ENCODE peak calls at places on chromosomes 6 and 20, in four cellular contexts. H is kidney, W is cardiac fibroblast, Q is adrenal gland. S is an unnamed sample.

GRCh38 chr6:35691027-35691824 is 2.5 kb upstream of the FKBP5 start:
- DNase-seq in Q (peak), W (peak), H (peak), S (peak)

GRCh38 chr20:8305449-8305978 is 173.4 kb downstream of the PLCB1 start:
- DNase-seq in H (peak), Q (peak), W (peak), S (no peak)

GRCh38 chr6:17501442-17501841 is 98.7 kb upstream of the FAM8A1 start:
- DNase-seq in Q (no peak), H (no peak), W (no peak), S (no peak)

GRCh38 chr6:126268087-126268486 is 71.8 kb upstream of the CENPW start:
- DNase-seq in H (no peak), W (no peak), Q (no peak), S (no peak)

GRCh38 chr6:56775498-56776166 is 132.9 kb upstream of the DST start:
- DNase-seq in Q (no peak), W (no peak), H (no peak), S (no peak)

GRCh38 chr6:34056301-34056700 is 89.6 kb downstream of the GRM4 start:
- DNase-seq in H (peak), Q (peak), W (peak), S (peak)

GRCh38 chr6:25177629-25178028 is 101.5 kb upstream of the CARMIL1 start:
- DNase-seq in W (no peak), Q (no peak), H (no peak), S (no peak)

GRCh38 chr20:33537608-33538007 is 47.7 kb downstream of the CBFA2T2 start:
- DNase-seq in H (no peak), W (no peak), Q (no peak), S (no peak)

GRCh38 chr20:33178726-33179125 is 10.8 kb downstream of the BPIFA2 start:
- DNase-seq in Q (no peak), W (no peak), H (no peak), S (no peak)

GRCh38 chr6:25062070-25062811 is 126.5 kb upstream of the RIPOR2 start:
- DNase-seq in H (no peak), W (peak), Q (no peak), S (peak)

GRCh38 chr6:163507965-163508364 is 93.4 kb downstream of the QKI start:
- DNase-seq in W (no peak), Q (no peak), H (no peak), S (no peak)

GRCh38 chr20:2246081-2246491 is 49.7 kb upstream of the TGM3 start:
- DNase-seq in H (no peak), W (no peak), Q (no peak), S (peak)

GRCh38 chr20:2244523-2244922 is 51.3 kb upstream of the TGM3 start:
- DNase-seq in W (no peak), H (no peak), Q (no peak), S (no peak)

GRCh38 chr20:2242678-2243077 is 53.1 kb upstream of the TGM3 start:
- DNase-seq in H (no peak), Q (no peak), W (no peak), S (no peak)

GRCh38 chr20:2245637-2246036 is 50.2 kb upstream of the TGM3 start:
- DNase-seq in H (no peak), Q (no peak), W (no peak), S (no peak)

DNA sequence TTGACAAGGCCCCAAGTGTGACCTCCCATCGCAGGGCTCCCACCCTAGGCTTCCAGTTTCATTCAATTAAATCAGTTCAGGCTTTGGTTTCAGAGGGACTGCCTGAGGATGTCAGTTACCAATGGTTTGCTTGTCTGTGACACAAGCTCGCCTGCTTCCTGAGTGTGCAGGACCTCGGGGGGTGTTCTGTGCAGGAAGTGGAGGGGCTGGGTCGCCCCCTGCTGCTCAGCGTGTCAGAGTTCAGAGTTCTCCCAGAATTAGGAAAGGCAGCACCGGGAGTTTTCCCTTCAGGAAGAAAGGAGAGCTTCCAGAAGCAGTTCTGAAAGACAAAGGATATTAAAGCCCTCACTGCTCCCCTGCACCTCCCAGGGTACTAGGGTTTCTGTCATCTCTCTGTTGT is 50.8 kb upstream of the TGM3 start:
- DNase-seq in W (no peak), H (no peak), Q (no peak), S (no peak)
- TF ChIP-seq CTCF in W (no peak), H (no peak), Q (no peak), S (no peak)

GRCh38 chr6:167030222-167031072 is 31.2 kb downstream of the CEP43 start:
- DNase-seq in W (no peak), Q (no peak), H (no peak), S (peak)

GRCh38 chr6:167031082-167031709 is 32.0 kb downstream of the CEP43 start:
- DNase-seq in H (no peak), Q (no peak), W (peak), S (peak)

GRCh38 chr6:167027308-167027707 is 28.1 kb downstream of the CEP43 start:
- DNase-seq in Q (no peak), H (no peak), W (no peak), S (no peak)
- TF ChIP-seq CTCF in Q (no peak), H (no peak), W (no peak), S (no peak)

GRCh38 chr6:103534814-103535213 is 1324.9 kb downstream of the HACE1 start:
- DNase-seq in W (no peak), Q (no peak), H (no peak), S (no peak)
- TF ChIP-seq CTCF in W (no peak), Q (no peak), H (no peak), S (no peak)

DNA sequence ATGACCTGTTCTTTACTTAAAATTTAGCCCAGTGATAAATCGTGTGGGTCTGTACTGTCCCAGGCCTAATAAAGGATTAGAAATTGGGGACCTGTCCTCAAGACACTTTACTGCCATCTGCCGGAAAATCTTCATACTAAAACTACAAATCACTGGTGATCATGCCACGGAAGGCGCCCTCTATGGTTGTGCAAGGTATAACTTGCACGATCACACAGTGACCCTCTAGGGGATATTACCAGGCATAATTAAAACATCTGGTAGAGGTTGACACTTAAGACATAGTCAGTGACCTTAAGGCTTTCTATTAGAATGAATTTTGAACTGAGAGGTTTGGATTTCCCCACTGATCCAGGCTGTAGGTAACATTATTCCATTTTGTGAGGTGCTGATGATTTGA is 172.6 kb downstream of the BMP2 start:
- DNase-seq in W (peak), H (no peak), Q (peak), S (no peak)
- TF ChIP-seq CTCF in W (peak), H (no peak), Q (no peak), S (peak)

DNA sequence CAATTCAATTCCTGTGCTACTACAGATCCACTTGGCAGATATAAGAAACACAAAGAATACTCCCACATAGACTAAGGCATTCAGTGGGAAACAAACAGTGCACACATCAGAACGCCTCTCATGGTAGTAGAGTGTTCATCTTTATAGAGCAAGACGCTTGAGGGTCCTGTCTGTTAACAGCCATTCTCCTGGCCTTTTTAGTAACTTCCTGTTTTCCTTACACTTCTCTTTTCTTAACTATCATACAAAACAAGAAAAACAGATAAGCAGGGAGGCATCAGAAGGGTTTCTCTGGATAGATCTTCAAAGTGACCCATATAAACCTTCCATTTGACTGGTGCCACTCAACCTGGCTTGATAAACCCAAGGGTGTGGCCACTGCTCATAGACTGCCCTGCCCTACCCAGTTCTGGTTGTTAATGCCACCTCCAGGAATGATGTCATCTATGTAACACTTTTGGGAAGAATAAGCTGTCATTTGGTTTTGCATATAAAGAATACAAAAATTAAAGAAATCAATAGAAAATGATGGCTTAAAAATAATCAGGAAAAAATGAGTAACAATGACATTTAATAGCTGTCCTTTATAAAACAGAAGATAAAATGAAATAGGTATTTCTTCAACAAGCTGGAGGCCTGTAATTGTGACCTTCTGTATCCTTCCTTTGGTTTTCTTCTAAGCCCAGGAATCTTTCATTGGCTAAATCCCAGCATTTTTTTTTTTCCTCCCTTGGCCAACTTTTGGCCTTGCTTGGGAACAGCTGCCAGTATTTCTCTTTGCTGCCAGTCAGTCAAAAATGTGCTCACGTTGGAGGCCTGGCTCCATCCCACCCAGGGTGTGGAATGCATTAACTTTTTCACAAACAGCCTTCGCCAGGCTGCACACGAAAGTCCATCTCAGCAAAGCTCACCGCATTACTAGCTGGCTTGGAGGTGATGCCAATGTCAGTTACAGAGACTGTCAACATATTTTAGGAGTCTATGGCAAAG is 103.5 kb downstream of the GJA10 start:
- DNase-seq in Q (no peak), H (no peak), W (no peak), S (no peak)
- TF ChIP-seq CTCF in Q (no peak), H (no peak), W (no peak), S (no peak)

GRCh38 chr6:162416845-162417537 is 310.6 kb downstream of the PRKN start:
- DNase-seq in Q (no peak), H (no peak), W (no peak), S (no peak)
- TF ChIP-seq CTCF in Q (no peak), H (no peak), W (no peak), S (no peak)

DNA sequence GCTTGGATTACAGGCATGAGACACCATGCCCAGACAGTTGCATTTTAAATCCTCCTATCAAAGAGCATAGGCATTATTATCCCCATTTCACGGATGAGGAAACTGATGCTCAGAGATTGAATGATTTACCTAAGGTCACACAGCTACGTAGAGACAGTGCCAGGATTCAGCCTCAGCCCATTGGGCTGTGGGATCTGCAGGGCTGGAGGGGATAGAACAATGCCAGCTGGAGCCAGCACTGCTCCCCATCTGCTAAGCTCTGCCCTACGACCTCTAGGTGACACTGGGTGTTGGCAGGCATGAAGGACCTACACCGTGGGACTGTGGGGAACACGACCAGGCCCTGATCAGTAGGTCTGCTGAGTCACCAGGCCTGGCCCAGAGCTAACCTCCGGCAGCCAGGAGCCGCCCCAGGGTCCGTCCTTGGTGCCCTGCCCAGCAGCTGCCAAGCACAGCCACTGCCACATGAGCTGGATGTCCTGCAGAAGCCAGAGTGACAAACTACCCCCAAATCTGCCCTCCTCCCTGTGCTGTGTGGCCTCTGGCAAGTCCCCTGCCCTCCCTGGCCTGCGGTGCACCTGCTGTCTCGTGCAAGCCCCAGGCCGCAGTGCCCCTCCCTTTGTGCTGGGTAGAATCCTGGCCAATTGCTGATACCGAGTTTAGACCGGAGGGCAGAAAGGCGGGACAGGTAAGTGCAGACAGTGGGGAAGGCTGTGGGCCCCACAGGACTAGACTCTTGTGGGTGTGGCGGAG is 47.6 kb upstream of the PTGIS start:
- DNase-seq in H (peak), Q (peak), W (no peak), S (peak)
- TF ChIP-seq CTCF in H (no peak), Q (no peak), W (no peak), S (no peak)

GRCh38 chr20:44326391-44327159 is 10.3 kb upstream of the R3HDML start:
- DNase-seq in Q (no peak), W (no peak), H (no peak), S (no peak)
- TF ChIP-seq CTCF in Q (no peak), W (no peak), H (no peak), S (no peak)

GRCh38 chr6:168128006-168128630 is 49.1 kb upstream of the FRMD1 start:
- DNase-seq in W (no peak), Q (no peak), H (peak), S (no peak)

GRCh38 chr6:168128631-168129291 is 49.7 kb upstream of the FRMD1 start:
- DNase-seq in H (peak), W (no peak), Q (no peak), S (no peak)

GRCh38 chr6:168130683-168131371 is 51.8 kb upstream of the FRMD1 start:
- DNase-seq in H (peak), W (no peak), Q (no peak), S (no peak)

GRCh38 chr6:168130168-168130651 is 51.2 kb upstream of the FRMD1 start:
- DNase-seq in H (peak), W (no peak), Q (no peak), S (no peak)

GRCh38 chr6:168129292-168130167 is 50.5 kb upstream of the FRMD1 start:
- DNase-seq in Q (no peak), W (no peak), H (peak), S (no peak)
- TF ChIP-seq CTCF in Q (no peak), W (no peak), H (no peak), S (no peak)

GRCh38 chr20:21028436-21028835 is 77.7 kb downstream of the LINC00237 start:
- DNase-seq in H (no peak), W (no peak), Q (no peak), S (no peak)

GRCh38 chr20:21026951-21027350 is 79.2 kb downstream of the LINC00237 start:
- DNase-seq in Q (no peak), W (no peak), H (no peak), S (no peak)

GRCh38 chr20:21029356-21029755 is 76.8 kb downstream of the LINC00237 start:
- DNase-seq in H (no peak), W (no peak), Q (no peak), S (no peak)

GRCh38 chr20:21028921-21029320 is 77.2 kb downstream of the LINC00237 start:
- DNase-seq in H (no peak), Q (no peak), W (no peak), S (no peak)

GRCh38 chr20:21027569-21027968 is 78.6 kb downstream of the LINC00237 start:
- DNase-seq in H (no peak), W (peak), Q (no peak), S (no peak)
- TF ChIP-seq CTCF in H (no peak), W (no peak), Q (peak), S (no peak)

S was measured in foreskin fibroblast.